ENCODE peak calls at places on chromosomes 12 and 14, in seven cellular contexts. Q is AG04449; L is activated CD8-positive, alpha-beta memory T cell treated with anti-CD3 and anti-CD28 coated beads for 24 hours; X is adrenal gland; B is CD4-positive, CD25-positive, alpha-beta regulatory T cell; O is NCI-H2107; U is DMS153. I is an unnamed sample.

GRCh38 chr12:49548822-49549648 is 10.2 kb downstream of the KCNH3 start:
- DNase-seq in Q (no peak), L (peak; percentile 80), X (no peak), B (peak; percentile 28), O (no peak), U (peak; percentile 13), I (no peak)

GRCh38 chr14:37985826-37986470 is 221.8 kb upstream of the SSTR1 start:
- DNase-seq in Q (no peak), L (peak; percentile 70), X (peak; percentile 46), B (peak; percentile 54), O (no peak), U (peak; percentile 1), I (no peak)

GRCh38 chr14:24418492-24418873 is 11.0 kb downstream of the CBLN3 start:
- DNase-seq in Q (no peak), L (no peak), X (peak; percentile 87), B (no peak), O (no peak), U (no peak), I (no peak)

GRCh38 chr12:6937481-6938352 is 5.9 kb upstream of the RNU7-1 start:
- DNase-seq in Q (no peak), L (peak; percentile 94), X (peak; percentile 94), B (peak; percentile 94), O (peak; percentile 98), U (peak; percentile 93), I (peak; percentile 48)

GRCh38 chr12:131564843-131565242 is 146.0 kb upstream of the SFSWAP start:
- DNase-seq in Q (no peak), L (no peak), X (no peak), B (no peak), O (no peak), U (peak; percentile 49), I (no peak)

GRCh38 chr14:62253931-62254330 is 491.7 kb downstream of the SNAPC1 start:
- DNase-seq in Q (no peak), L (no peak), X (no peak), B (no peak), O (no peak), U (no peak), I (no peak)

GRCh38 chr12:57498143-57498524 is 10.3 kb downstream of the MARS1 start:
- DNase-seq in Q (no peak), L (no peak), X (no peak), B (no peak), O (no peak), U (no peak), I (no peak)

GRCh38 chr14:21704340-21704737 is 30.7 kb upstream of the OR4E1 start:
- DNase-seq in Q (no peak), L (no peak), X (no peak), B (no peak), O (no peak), U (peak; percentile 15), I (no peak)

GRCh38 chr12:56634242-56634836 is 4.2 kb upstream of the BAZ2A start:
- DNase-seq in Q (no peak), L (peak; percentile 65), X (peak; percentile 56), B (peak; percentile 28), O (peak; percentile 37), U (peak; percentile 49), I (no peak)

GRCh38 chr14:68568907-68569545 is 223.8 kb downstream of the ZFP36L1 start:
- DNase-seq in Q (no peak), L (no peak), X (no peak), B (no peak), O (no peak), U (no peak), I (no peak)